ENCODE peak calls at places on chromosomes 2 and 18, in ten cellular contexts. B is fibroblast of lung, Y is kidney, V is astrocyte, X is transverse colon, Z is cardiac muscle cell, I is adrenal gland, O is pancreas, D is Peyer's patch, Q is uterus. A is an unnamed sample.

GRCh38 chr18:76496200-76496890 is 1.3 kb upstream of the ZNF516 start:
- DNase-seq in V (peak; percentile 75), Z (peak; percentile 92), Y (peak; percentile 83), B (peak; percentile 87), D (peak; percentile 74), X (peak; percentile 72), I (peak; percentile 80), Q (peak; percentile 86), O (peak; percentile 56), A (peak; percentile 91)

GRCh38 chr2:133569416-133569815 is 1.2 kb upstream of the NCKAP5 start:
- DNase-seq in Y (no peak), I (no peak), Z (no peak), X (no peak), Q (no peak), B (no peak), O (no peak), D (no peak), V (no peak), A (no peak)

GRCh38 chr2:236720974-236721600 is 151.5 kb downstream of the ACKR3 start:
- DNase-seq in V (no peak), X (no peak), Z (no peak), I (no peak), O (no peak), D (no peak), Q (no peak), Y (no peak), B (no peak), A (no peak)

GRCh38 chr18:22552254-22552653 is 134.5 kb upstream of the CTAGE1 start:
- DNase-seq in Y (no peak), Z (no peak), O (no peak), I (no peak), D (no peak), B (no peak), Q (no peak), X (no peak), V (peak; percentile 83), A (no peak)

GRCh38 chr18:77223653-77224052 is 26.0 kb upstream of the GALR1 start:
- DNase-seq in Z (peak; percentile 60), X (no peak), V (peak; percentile 46), O (no peak), Y (no peak), B (peak; percentile 73), Q (no peak), D (no peak), I (no peak), A (no peak)

GRCh38 chr2:72755647-72756423 is 70.0 kb downstream of the EXOC6B start:
- DNase-seq in Y (no peak), D (no peak), X (no peak), I (peak; percentile 64), O (no peak), Z (peak; percentile 67), V (peak; percentile 53), Q (peak; percentile 50), B (no peak), A (peak; percentile 27)

GRCh38 chr2:96103388-96103705 is 13.0 kb downstream of the ADRA2B start:
- DNase-seq in V (no peak), Z (no peak), Y (peak; percentile 58), D (no peak), I (no peak), O (no peak), X (peak; percentile 5), Q (no peak), B (no peak), A (peak; percentile 10)

GRCh38 chr2:190726255-190726654 is 77.4 kb downstream of the NAB1 start:
- DNase-seq in Z (peak; percentile 50), I (no peak), B (peak; percentile 21), D (no peak), O (no peak), Y (no peak), Q (no peak), X (no peak), V (peak; percentile 31), A (no peak)

GRCh38 chr2:45962522-45962921 is 311.0 kb downstream of the PRKCE start:
- DNase-seq in D (no peak), B (peak; percentile 84), Z (peak; percentile 78), I (peak; percentile 86), Y (peak; percentile 94), V (peak; percentile 62), X (no peak), Q (peak; percentile 66), O (peak; percentile 64), A (peak; percentile 92)

GRCh38 chr2:137155351-137156104 is 390.2 kb downstream of the THSD7B start:
- DNase-seq in B (no peak), Q (no peak), D (no peak), Y (no peak), X (no peak), O (no peak), V (peak; percentile 39), Z (no peak), I (no peak), A (no peak)

GRCh38 chr2:234792566-234792965 is 159.3 kb upstream of the SH3BP4 start:
- DNase-seq in X (no peak), D (no peak), B (no peak), O (no peak), V (peak; percentile 95), Z (no peak), I (no peak), Q (no peak), Y (no peak), A (no peak)

GRCh38 chr2:234789926-234790325 is 161.9 kb upstream of the SH3BP4 start:
- DNase-seq in Y (no peak), V (no peak), Q (no peak), D (no peak), Z (no peak), B (no peak), X (no peak), I (no peak), O (no peak), A (no peak)

GRCh38 chr2:234788841-234789240 is 163.0 kb upstream of the SH3BP4 start:
- DNase-seq in I (no peak), B (no peak), D (no peak), V (no peak), Q (no peak), O (no peak), Y (no peak), Z (no peak), X (no peak), A (no peak)

GRCh38 chr2:234787114-234787513 is 164.7 kb upstream of the SH3BP4 start:
- DNase-seq in O (no peak), B (no peak), Y (no peak), I (no peak), Q (no peak), Z (no peak), X (no peak), D (no peak), V (no peak), A (no peak)
- H3K27ac ChIP-seq in O (no peak overlapping the region), B (no peak overlapping the region), Y (no peak overlapping the region), I (no peak overlapping the region), Q (no peak overlapping the region), Z (no peak overlapping the region), X (no peak overlapping the region), D (no peak overlapping the region), V (no peak overlapping the region), A (no peak overlapping the region)

DNA sequence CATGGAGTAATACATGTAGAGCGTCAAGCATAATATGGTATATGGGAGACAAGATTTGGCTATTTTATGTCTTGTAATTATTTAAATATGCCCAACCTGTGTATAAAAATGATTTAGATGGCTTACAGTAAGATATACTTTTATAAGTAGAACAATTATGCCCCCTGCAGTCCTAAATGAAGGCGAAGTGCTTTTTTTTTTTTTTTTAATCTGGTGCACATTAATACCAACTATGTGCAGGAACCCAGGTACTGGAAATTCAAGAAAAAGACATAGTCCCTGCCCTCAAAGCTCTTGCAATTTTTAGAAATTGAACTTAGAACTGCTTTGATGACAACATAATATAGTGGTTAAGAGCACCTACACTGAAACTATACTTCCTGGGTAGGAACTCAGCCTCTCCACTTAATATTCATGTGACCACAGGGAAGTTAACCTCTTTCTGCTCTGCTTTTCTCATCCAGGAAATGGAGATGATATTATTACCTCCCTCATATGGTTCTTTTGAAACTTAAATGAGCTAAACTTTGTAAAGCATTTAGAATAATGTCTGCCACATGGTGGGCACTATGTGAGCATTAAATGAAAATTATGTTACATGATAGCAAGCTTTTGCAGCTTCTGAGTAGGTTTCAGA is 38.1 kb downstream of the AFTPH start:
- DNase-seq in B (peak; percentile 43), X (no peak), V (no peak), Y (no peak), Q (no peak), D (no peak), O (no peak), Z (peak; percentile 42), I (no peak), A (no peak)
- TF ChIP-seq CTCF in B (peak; percentile 29), X (peak; percentile 51), V (peak; percentile 38), Y (peak; percentile 14), Q (peak; percentile 26), D (peak; percentile 23), O (no peak), Z (peak; percentile 32), I (no peak), A (no peak)

GRCh38 chr18:24396082-24396623 is 1.5 kb downstream of the OSBPL1A start:
- DNase-seq in Y (no peak), B (peak; percentile 14), X (no peak), V (no peak), O (no peak), I (no peak), D (no peak), Z (no peak), Q (no peak), A (no peak)

GRCh38 chr18:24397131-24397693 is 412 bp downstream of the OSBPL1A start:
- DNase-seq in X (peak; percentile 67), D (peak; percentile 84), I (peak; percentile 78), Q (peak; percentile 38), Z (peak; percentile 79), V (peak; percentile 75), B (peak; percentile 85), O (peak; percentile 70), Y (no peak), A (peak; percentile 93)

GRCh38 chr18:24397694-24398365 is at the start of gene OSBPL1A:
- DNase-seq in Q (peak; percentile 92), Z (peak; percentile 96), D (peak; percentile 95), O (peak; percentile 96), X (peak; percentile 96), I (peak; percentile 98), Y (peak; percentile 98), V (peak; percentile 82), B (peak; percentile 91), A (peak; percentile 95)

GRCh38 chr18:24400587-24400986 is 3.0 kb upstream of the OSBPL1A start:
- DNase-seq in B (no peak), Y (no peak), V (peak; percentile 9), I (no peak), O (no peak), Q (no peak), Z (no peak), X (no peak), D (no peak), A (no peak)

GRCh38 chr18:24398515-24398914 is 891 bp upstream of the OSBPL1A start:
- DNase-seq in I (peak; percentile 23), D (no peak), Q (no peak), B (peak; percentile 29), X (peak; percentile 11), O (no peak), Z (peak; percentile 48), Y (no peak), V (peak; percentile 51), A (no peak)
- H3K4me3 ChIP-seq in I (no peak overlapping the region), D (no peak overlapping the region), Q (peak overlapping the region; percentile 60), B (no peak overlapping the region), X (no peak overlapping the region), O (peak overlapping the region; percentile 87), Z (no peak overlapping the region), Y (peak overlapping the region; percentile 59), V (peak overlapping the region; percentile 57), A (peak overlapping the region; percentile 83)

DNA sequence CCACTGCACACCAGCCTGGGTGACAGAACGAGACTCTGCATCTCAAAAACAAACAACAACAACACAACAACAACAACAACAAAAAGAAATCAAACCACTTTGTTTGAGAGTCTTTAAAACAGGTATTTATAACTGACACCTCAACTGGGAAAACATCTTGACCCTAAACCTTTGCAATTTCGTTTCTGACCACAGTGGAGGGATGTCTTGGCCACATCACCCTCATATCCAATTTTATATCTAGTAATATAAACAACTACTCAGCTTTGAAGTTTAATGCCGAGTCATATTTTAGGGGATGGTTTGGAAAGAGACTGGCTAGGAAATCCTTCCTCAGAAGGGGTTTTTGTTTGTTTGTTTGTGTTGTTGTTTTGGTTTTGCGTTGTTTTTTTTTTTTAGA is 37.8 kb upstream of the RMDN2 start:
- DNase-seq in D (no peak), V (peak; percentile 35), Y (no peak), O (no peak), Z (no peak), B (no peak), X (no peak), Q (no peak), I (no peak), A (no peak)
- H3K27ac ChIP-seq in D (no peak overlapping the region), V (no peak overlapping the region), Y (no peak overlapping the region), O (no peak overlapping the region), Z (no peak overlapping the region), B (no peak overlapping the region), X (no peak overlapping the region), Q (no peak overlapping the region), I (no peak overlapping the region), A (no peak overlapping the region)